ENCODE peak calls at places on chromosome 10, in five cellular contexts. I is brain microvascular endothelial cell, L is fibroblast of lung, H is HCT116, V is keratinocyte. Q is an unnamed sample.

GRCh38 chr10:516766-517165 is 172.7 kb downstream of the DIP2C start:
- DNase-seq in L (no peak), V (no peak), H (no peak), I (no peak), Q (no peak)

GRCh38 chr10:12617205-12618175 is 268.1 kb downstream of the CAMK1D start:
- DNase-seq in H (no peak), I (no peak), L (no peak), V (no peak), Q (no peak)

GRCh38 chr10:43026039-43026973 is 50.6 kb upstream of the RET start:
- DNase-seq in H (no peak), V (peak), I (no peak), L (no peak), Q (no peak)

GRCh38 chr10:98301664-98302319 is 33.8 kb upstream of the LOXL4 start:
- DNase-seq in V (no peak), L (no peak), H (no peak), I (no peak), Q (no peak)

GRCh38 chr10:70617798-70618568 is 15.4 kb upstream of the PRF1 start:
- DNase-seq in I (peak), V (no peak), H (no peak), L (peak), Q (no peak)

GRCh38 chr10:133187091-133187905 is 27.3 kb downstream of the KNDC1 start:
- DNase-seq in V (no peak), I (no peak), L (no peak), H (no peak), Q (no peak)

GRCh38 chr10:75042292-75042974 is 69.0 kb upstream of the SAMD8 start:
- DNase-seq in H (no peak), V (no peak), I (peak), L (peak), Q (peak)

GRCh38 chr10:27525819-27526218 is 21.7 kb downstream of the RAB18 start:
- DNase-seq in I (no peak), H (no peak), L (peak), V (no peak), Q (no peak)

DNA sequence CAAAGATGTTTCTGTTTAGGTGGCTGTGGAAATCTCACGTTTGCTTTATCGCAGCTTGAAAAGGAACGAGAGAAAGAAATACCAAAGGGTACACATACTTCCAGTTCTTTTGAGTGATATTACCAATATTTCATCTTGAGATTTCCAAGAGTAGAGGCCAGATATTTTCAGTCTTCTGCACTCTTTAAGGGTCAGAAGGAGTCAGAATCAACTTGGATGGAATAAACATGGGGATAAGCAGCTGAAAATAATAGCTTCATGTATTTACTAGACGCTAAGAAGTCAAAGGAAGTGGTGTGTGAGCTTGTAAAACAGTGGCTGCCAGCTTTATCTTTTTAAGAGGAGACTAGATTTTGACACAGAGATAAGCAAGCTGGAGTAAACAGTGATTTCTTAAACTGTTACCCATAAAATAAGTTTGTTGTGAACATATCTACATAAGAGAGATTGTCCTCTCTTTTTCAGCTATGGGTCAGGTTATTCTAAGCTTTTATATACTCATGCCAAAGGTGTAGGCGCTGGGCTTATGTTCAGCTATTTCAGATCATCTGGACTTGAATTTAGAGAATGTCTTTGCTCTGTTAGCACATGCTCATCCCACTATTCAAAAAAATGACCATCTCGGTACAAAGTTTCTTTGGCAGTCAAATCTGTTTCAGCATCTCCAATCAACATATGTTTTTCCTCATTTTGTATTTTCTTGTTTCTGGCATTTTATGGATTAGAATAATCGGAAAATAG is 170.9 kb upstream of the TCF7L2 start:
- DNase-seq in V (no peak), H (no peak), I (no peak), L (no peak), Q (no peak)
- H3K4me3 ChIP-seq in V (no peak), H (no peak), I (no peak), L (no peak), Q (no peak)

GRCh38 chr10:113890769-113891168 is 36.3 kb downstream of the NHLRC2 start:
- DNase-seq in V (no peak), H (no peak), L (no peak), I (no peak), Q (no peak)

GRCh38 chr10:113894581-113894980 is 40.1 kb downstream of the NHLRC2 start:
- DNase-seq in V (no peak), L (no peak), I (no peak), H (no peak), Q (no peak)

GRCh38 chr10:113895018-113895417 is 40.6 kb downstream of the NHLRC2 start:
- DNase-seq in I (no peak), H (no peak), L (peak), V (no peak), Q (peak)

GRCh38 chr10:113893570-113893969 is 39.1 kb downstream of the NHLRC2 start:
- DNase-seq in L (no peak), V (no peak), H (no peak), I (no peak), Q (no peak)

DNA sequence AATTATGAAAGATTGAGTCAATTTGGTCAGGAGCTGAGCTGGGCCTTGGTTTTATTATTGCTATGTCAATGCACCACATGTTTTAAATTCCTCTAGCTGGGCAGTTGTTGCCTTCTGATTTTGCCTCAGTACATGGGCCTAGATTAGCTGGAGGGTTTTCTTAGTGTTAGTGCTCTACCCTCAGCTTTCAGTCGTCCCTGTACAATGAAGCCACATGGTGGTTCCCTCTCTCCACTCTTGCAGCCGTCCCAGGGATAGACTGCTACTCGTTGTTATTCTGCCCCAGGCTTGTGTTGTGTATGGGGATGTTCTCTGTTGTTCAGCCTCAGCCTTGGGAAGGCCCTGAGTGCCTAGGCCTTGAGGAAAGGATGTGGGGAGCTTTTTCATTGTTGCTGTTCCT is 37.0 kb downstream of the NHLRC2 start:
- DNase-seq in I (no peak), L (no peak), H (no peak), V (no peak), Q (no peak)
- TF ChIP-seq CTCF in I (no peak), L (no peak), H (no peak), V (no peak), Q (no peak)

GRCh38 chr10:107098326-107098725 is 66.2 kb downstream of the SORCS1 start:
- DNase-seq in V (no peak), L (no peak), H (no peak), I (no peak), Q (no peak)

GRCh38 chr10:107103174-107104025 is 61.1 kb downstream of the SORCS1 start:
- DNase-seq in L (no peak), V (no peak), I (no peak), H (no peak), Q (no peak)

DNA sequence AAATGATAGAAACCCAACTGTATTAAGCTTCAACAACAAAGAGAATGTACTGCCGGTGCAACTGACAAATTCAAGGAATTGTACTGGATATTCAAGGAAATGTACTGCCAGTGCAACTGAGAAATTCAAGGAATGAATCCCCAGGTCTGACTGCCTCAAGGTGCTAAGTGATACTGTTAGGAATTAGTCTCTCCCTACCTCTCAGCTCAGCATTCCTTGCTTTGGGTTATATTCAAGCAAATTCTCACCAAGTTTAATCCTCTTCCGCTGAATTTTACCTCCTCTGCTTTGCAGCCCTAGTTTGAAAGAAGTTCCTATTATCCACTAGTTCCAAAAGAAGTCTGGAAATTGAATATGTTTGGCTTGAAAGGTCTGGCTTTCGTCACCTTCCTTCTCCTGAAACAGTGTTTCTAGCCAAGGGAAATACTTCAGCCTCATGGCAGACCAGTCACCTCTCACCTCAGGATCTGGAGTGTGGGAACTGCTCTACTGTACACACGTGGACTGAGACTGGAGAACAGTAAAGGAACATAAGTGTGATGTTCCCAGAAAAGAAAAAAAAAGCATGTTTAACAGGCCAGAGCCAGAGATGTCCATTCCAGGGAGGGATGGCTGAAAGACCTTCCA is 60.4 kb downstream of the SORCS1 start:
- DNase-seq in L (no peak), V (no peak), I (no peak), H (no peak), Q (no peak)
- H3K4me3 ChIP-seq in L (no peak), V (no peak), I (no peak), H (no peak), Q (no peak)

DNA sequence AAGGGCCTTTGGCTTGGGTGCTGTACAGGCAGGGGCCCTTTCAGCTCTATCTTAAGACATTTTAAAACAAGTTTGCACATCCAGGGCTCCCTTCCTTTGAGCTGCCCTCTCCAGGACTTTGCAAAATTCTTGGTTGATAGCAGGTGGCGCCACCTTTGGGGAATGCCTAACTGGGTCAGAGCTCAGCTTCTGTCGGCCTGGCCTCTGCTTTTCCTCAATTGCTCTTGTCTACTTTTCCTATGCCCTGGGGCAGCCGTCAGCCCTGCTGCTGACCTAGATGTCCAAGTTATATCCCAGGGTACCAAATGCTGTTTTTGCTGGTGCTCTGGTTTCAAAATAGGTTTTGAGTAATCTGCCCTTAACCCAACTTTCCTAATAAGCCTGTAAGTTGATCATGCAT is 65.8 kb downstream of the APBB1IP start:
- DNase-seq in L (no peak), V (no peak), H (no peak), I (no peak), Q (no peak)
- TF ChIP-seq CTCF in L (no peak), V (peak), H (peak), I (peak), Q (peak)

GRCh38 chr10:3292601-3293000 is 120.0 kb upstream of the PITRM1 start:
- DNase-seq in H (no peak), L (peak), V (no peak), I (peak), Q (no peak)
- H3K4me3 ChIP-seq in H (no peak), L (no peak), V (no peak), I (no peak), Q (no peak)

Q was measured in retinal pigment epithelial cell.